ENCODE peak calls at places on chromosomes 11 and 22, in five cellular contexts. One of them, this sample, is unnamed.

GRCh38 chr22:32764330-32765116 is 37.0 kb upstream of the TIMP3 start:
- DNase-seq in sigmoid colon: peak
- DNase-seq in aorta: no peak
- DNase-seq in endothelial cell: no peak
- DNase-seq in HL-60: no peak
- DNase-seq in this sample: no peak

GRCh38 chr11:69642549-69642912 is 1.6 kb downstream of the CCND1 start:
- DNase-seq in sigmoid colon: peak
- DNase-seq in aorta: no peak
- DNase-seq in endothelial cell: peak
- DNase-seq in HL-60: no peak
- DNase-seq in this sample: no peak

GRCh38 chr11:43693069-43693468 is 12.5 kb downstream of the HSD17B12 start:
- DNase-seq in endothelial cell: no peak
- DNase-seq in HL-60: no peak
- DNase-seq in sigmoid colon: no peak
- DNase-seq in aorta: no peak
- DNase-seq in this sample: no peak

GRCh38 chr22:39658367-39658766 is 87.8 kb downstream of the CACNA1I start:
- DNase-seq in HL-60: peak
- DNase-seq in endothelial cell: no peak
- DNase-seq in aorta: no peak
- DNase-seq in sigmoid colon: no peak
- DNase-seq in this sample: no peak

GRCh38 chr11:2417856-2418705 is 17.5 kb downstream of the TSSC4 start:
- DNase-seq in endothelial cell: no peak
- DNase-seq in HL-60: no peak
- DNase-seq in sigmoid colon: no peak
- DNase-seq in aorta: no peak
- DNase-seq in this sample: no peak

GRCh38 chr11:115500547-115501503 is 3.4 kb downstream of the CADM1 start:
- DNase-seq in aorta: no peak
- DNase-seq in HL-60: no peak
- DNase-seq in sigmoid colon: no peak
- DNase-seq in endothelial cell: peak
- DNase-seq in this sample: peak

GRCh38 chr22:48690583-48691317 is 1136.9 kb downstream of the BRD1 start:
- DNase-seq in sigmoid colon: no peak
- DNase-seq in HL-60: no peak
- DNase-seq in aorta: no peak
- DNase-seq in endothelial cell: no peak
- DNase-seq in this sample: no peak

GRCh38 chr11:35944503-35945136 is 758 bp downstream of the LDLRAD3 start:
- DNase-seq in endothelial cell: no peak
- DNase-seq in HL-60: no peak
- DNase-seq in aorta: no peak
- DNase-seq in sigmoid colon: no peak
- DNase-seq in this sample: no peak

GRCh38 chr11:68963779-68964178 is 17.0 kb downstream of the MRGPRD start:
- DNase-seq in aorta: peak
- DNase-seq in HL-60: no peak
- DNase-seq in sigmoid colon: peak
- DNase-seq in endothelial cell: no peak
- DNase-seq in this sample: no peak

GRCh38 chr22:26321469-26321913 is 107.6 kb upstream of the ASPHD2 start:
- DNase-seq in HL-60: no peak
- DNase-seq in sigmoid colon: peak
- DNase-seq in endothelial cell: no peak
- DNase-seq in aorta: no peak
- DNase-seq in this sample: no peak

GRCh38 chr11:64373598-64373974 is 14.6 kb downstream of the RPS6KA4 start:
- DNase-seq in endothelial cell: no peak
- DNase-seq in aorta: no peak
- DNase-seq in sigmoid colon: no peak
- DNase-seq in HL-60: peak
- DNase-seq in this sample: no peak

GRCh38 chr22:50171319-50171964 is 911 bp downstream of the PANX2 start:
- DNase-seq in endothelial cell: no peak
- DNase-seq in sigmoid colon: no peak
- DNase-seq in aorta: no peak
- DNase-seq in HL-60: no peak
- DNase-seq in this sample: no peak

GRCh38 chr22:44159230-44159629 is 21.5 kb upstream of the PARVG start:
- DNase-seq in HL-60: no peak
- DNase-seq in endothelial cell: no peak
- DNase-seq in sigmoid colon: peak
- DNase-seq in aorta: no peak
- DNase-seq in this sample: no peak

GRCh38 chr22:42959472-42960145 is 55.3 kb downstream of the PACSIN2 start:
- DNase-seq in endothelial cell: peak
- DNase-seq in HL-60: peak
- DNase-seq in aorta: peak
- DNase-seq in sigmoid colon: peak
- DNase-seq in this sample: no peak

This sample was measured in NCI-H748 treated with DMSO at 0.1 percent for 48 hours.